ENCODE peak calls at places on chromosomes 6 and 20, in eight cellular contexts. One of them, this sample, is unnamed.

GRCh38 chr6:133128191-133128590 is 113.0 kb upstream of the EYA4 start:
- DNase-seq in fibroblast of lung: peak; percentile 29
- DNase-seq in mucosa of descending colon: no peak
- DNase-seq in GM12865: peak; percentile 8
- DNase-seq in foreskin fibroblast: peak; percentile 80
- DNase-seq in neural progenitor cell: peak; percentile 23
- DNase-seq in lung: no peak
- DNase-seq in AG10803: no peak
- DNase-seq in this sample: no peak

GRCh38 chr6:82076855-82077254 is 170.7 kb downstream of the IBTK start:
- DNase-seq in fibroblast of lung: no peak
- DNase-seq in mucosa of descending colon: no peak
- DNase-seq in GM12865: no peak
- DNase-seq in foreskin fibroblast: no peak
- DNase-seq in neural progenitor cell: no peak
- DNase-seq in lung: no peak
- DNase-seq in AG10803: no peak
- DNase-seq in this sample: no peak

GRCh38 chr6:5152417-5152816 is 67.3 kb downstream of the PPP1R3G start:
- DNase-seq in fibroblast of lung: no peak
- DNase-seq in mucosa of descending colon: no peak
- DNase-seq in GM12865: no peak
- DNase-seq in foreskin fibroblast: no peak
- DNase-seq in neural progenitor cell: no peak
- DNase-seq in lung: no peak
- DNase-seq in AG10803: peak; percentile 14
- DNase-seq in this sample: no peak

GRCh38 chr6:32047855-32048766 is 9.9 kb downstream of the CYP21A2 start:
- DNase-seq in fibroblast of lung: peak; percentile 43
- DNase-seq in mucosa of descending colon: peak; percentile 68
- DNase-seq in GM12865: peak; percentile 63
- DNase-seq in foreskin fibroblast: peak; percentile 24
- DNase-seq in neural progenitor cell: peak; percentile 75
- DNase-seq in lung: peak; percentile 77
- DNase-seq in AG10803: peak; percentile 47
- DNase-seq in this sample: peak; percentile 54

GRCh38 chr6:123352279-123352678 is 284.5 kb downstream of the TRDN start:
- DNase-seq in fibroblast of lung: no peak
- DNase-seq in mucosa of descending colon: no peak
- DNase-seq in GM12865: no peak
- DNase-seq in foreskin fibroblast: no peak
- DNase-seq in neural progenitor cell: no peak
- DNase-seq in lung: no peak
- DNase-seq in AG10803: no peak
- DNase-seq in this sample: no peak

GRCh38 chr20:31475472-31476312 is 604 bp downstream of the REM1 start:
- DNase-seq in fibroblast of lung: no peak
- DNase-seq in mucosa of descending colon: no peak
- DNase-seq in GM12865: no peak
- DNase-seq in foreskin fibroblast: no peak
- DNase-seq in neural progenitor cell: no peak
- DNase-seq in lung: no peak
- DNase-seq in AG10803: no peak
- DNase-seq in this sample: no peak

GRCh38 chr6:3789018-3789895 is 37.7 kb upstream of the PXDC1 start:
- DNase-seq in fibroblast of lung: peak; percentile 20
- DNase-seq in mucosa of descending colon: no peak
- DNase-seq in GM12865: no peak
- DNase-seq in foreskin fibroblast: no peak
- DNase-seq in neural progenitor cell: no peak
- DNase-seq in lung: no peak
- DNase-seq in AG10803: peak; percentile 56
- DNase-seq in this sample: peak; percentile 79

GRCh38 chr20:14566505-14566904 is 229.1 kb upstream of the FLRT3 start:
- DNase-seq in fibroblast of lung: peak; percentile 19
- DNase-seq in mucosa of descending colon: no peak
- DNase-seq in GM12865: no peak
- DNase-seq in foreskin fibroblast: peak; percentile 41
- DNase-seq in neural progenitor cell: no peak
- DNase-seq in lung: no peak
- DNase-seq in AG10803: peak; percentile 91
- DNase-seq in this sample: peak; percentile 69

GRCh38 chr6:80523029-80523428 is 416.6 kb downstream of the BCKDHB start:
- DNase-seq in fibroblast of lung: no peak
- DNase-seq in mucosa of descending colon: no peak
- DNase-seq in GM12865: no peak
- DNase-seq in foreskin fibroblast: no peak
- DNase-seq in neural progenitor cell: no peak
- DNase-seq in lung: no peak
- DNase-seq in AG10803: no peak
- DNase-seq in this sample: peak; percentile 8

GRCh38 chr6:125746019-125746414 is 3.4 kb upstream of the HEY2 start:
- DNase-seq in fibroblast of lung: no peak
- DNase-seq in mucosa of descending colon: no peak
- DNase-seq in GM12865: no peak
- DNase-seq in foreskin fibroblast: no peak
- DNase-seq in neural progenitor cell: peak; percentile 25
- DNase-seq in lung: no peak
- DNase-seq in AG10803: no peak
- DNase-seq in this sample: no peak

GRCh38 chr20:22717466-22717865 is 133.1 kb upstream of the FOXA2 start:
- DNase-seq in fibroblast of lung: peak; percentile 24
- DNase-seq in mucosa of descending colon: no peak
- DNase-seq in GM12865: no peak
- DNase-seq in foreskin fibroblast: no peak
- DNase-seq in neural progenitor cell: no peak
- DNase-seq in lung: peak; percentile 55
- DNase-seq in AG10803: no peak
- DNase-seq in this sample: peak; percentile 74

GRCh38 chr6:11791354-11792107 is 12.9 kb upstream of the ADTRP start:
- DNase-seq in fibroblast of lung: no peak
- DNase-seq in mucosa of descending colon: no peak
- DNase-seq in GM12865: no peak
- DNase-seq in foreskin fibroblast: no peak
- DNase-seq in neural progenitor cell: no peak
- DNase-seq in lung: no peak
- DNase-seq in AG10803: no peak
- DNase-seq in this sample: no peak

GRCh38 chr6:38593419-38593818 is 46.3 kb downstream of the BTBD9 start:
- DNase-seq in fibroblast of lung: peak; percentile 11
- DNase-seq in mucosa of descending colon: no peak
- DNase-seq in GM12865: no peak
- DNase-seq in foreskin fibroblast: no peak
- DNase-seq in neural progenitor cell: no peak
- DNase-seq in lung: no peak
- DNase-seq in AG10803: peak; percentile 23
- DNase-seq in this sample: peak; percentile 14

GRCh38 chr6:10733863-10734262 is 11.0 kb downstream of the TMEM14C start:
- DNase-seq in fibroblast of lung: no peak
- DNase-seq in mucosa of descending colon: no peak
- DNase-seq in GM12865: no peak
- DNase-seq in foreskin fibroblast: no peak
- DNase-seq in neural progenitor cell: no peak
- DNase-seq in lung: no peak
- DNase-seq in AG10803: no peak
- DNase-seq in this sample: no peak

GRCh38 chr6:104940238-104940880 is 16.5 kb upstream of the LIN28B start:
- DNase-seq in fibroblast of lung: no peak
- DNase-seq in mucosa of descending colon: no peak
- DNase-seq in GM12865: no peak
- DNase-seq in foreskin fibroblast: no peak
- DNase-seq in neural progenitor cell: peak; percentile 95
- DNase-seq in lung: no peak
- DNase-seq in AG10803: no peak
- DNase-seq in this sample: no peak

GRCh38 chr6:85278456-85279035 is 171.3 kb upstream of the NT5E start:
- DNase-seq in fibroblast of lung: no peak
- DNase-seq in mucosa of descending colon: no peak
- DNase-seq in GM12865: no peak
- DNase-seq in foreskin fibroblast: no peak
- DNase-seq in neural progenitor cell: no peak
- DNase-seq in lung: no peak
- DNase-seq in AG10803: peak; percentile 43
- DNase-seq in this sample: no peak

GRCh38 chr6:68126089-68126749 is 508.9 kb upstream of the ADGRB3 start:
- DNase-seq in fibroblast of lung: no peak
- DNase-seq in mucosa of descending colon: no peak
- DNase-seq in GM12865: peak; percentile 77
- DNase-seq in foreskin fibroblast: no peak
- DNase-seq in neural progenitor cell: no peak
- DNase-seq in lung: no peak
- DNase-seq in AG10803: no peak
- DNase-seq in this sample: no peak

GRCh38 chr6:41182069-41183034 is 18.6 kb downstream of the TREML2 start:
- DNase-seq in fibroblast of lung: peak; percentile 51
- DNase-seq in mucosa of descending colon: no peak
- DNase-seq in GM12865: peak; percentile 74
- DNase-seq in foreskin fibroblast: peak; percentile 50
- DNase-seq in neural progenitor cell: peak; percentile 62
- DNase-seq in lung: peak; percentile 65
- DNase-seq in AG10803: peak; percentile 60
- DNase-seq in this sample: peak; percentile 62

GRCh38 chr20:24160563-24161355 is 172.2 kb upstream of the GGTLC1 start:
- DNase-seq in fibroblast of lung: peak; percentile 65
- DNase-seq in mucosa of descending colon: no peak
- DNase-seq in GM12865: peak; percentile 28
- DNase-seq in foreskin fibroblast: peak; percentile 34
- DNase-seq in neural progenitor cell: peak; percentile 69
- DNase-seq in lung: peak; percentile 48
- DNase-seq in AG10803: peak; percentile 76
- DNase-seq in this sample: peak; percentile 21
- TF ChIP-seq CTCF in fibroblast of lung: peak; percentile 88
- TF ChIP-seq CTCF in mucosa of descending colon: peak; percentile 48
- TF ChIP-seq CTCF in GM12865: peak; percentile 62
- TF ChIP-seq CTCF in foreskin fibroblast: peak; percentile 85
- TF ChIP-seq CTCF in neural progenitor cell: peak; percentile 77
- TF ChIP-seq CTCF in lung: peak; percentile 36
- TF ChIP-seq CTCF in AG10803: peak; percentile 94
- TF ChIP-seq CTCF in this sample: peak; percentile 54

GRCh38 chr6:118708055-118708454 is 56.7 kb upstream of the CEP85L start:
- DNase-seq in fibroblast of lung: peak; percentile 54
- DNase-seq in mucosa of descending colon: no peak
- DNase-seq in GM12865: no peak
- DNase-seq in foreskin fibroblast: peak; percentile 42
- DNase-seq in neural progenitor cell: no peak
- DNase-seq in lung: no peak
- DNase-seq in AG10803: no peak
- DNase-seq in this sample: peak; percentile 15
- H3K4me3 ChIP-seq in fibroblast of lung: no peak overlapping the region
- H3K4me3 ChIP-seq in mucosa of descending colon: no peak overlapping the region
- H3K4me3 ChIP-seq in GM12865: peak overlapping the region; percentile 94
- H3K4me3 ChIP-seq in foreskin fibroblast: no peak overlapping the region
- H3K4me3 ChIP-seq in neural progenitor cell: no peak overlapping the region
- H3K4me3 ChIP-seq in lung: no peak overlapping the region
- H3K4me3 ChIP-seq in AG10803: no peak overlapping the region
- H3K4me3 ChIP-seq in this sample: no peak overlapping the region

GRCh38 chr20:48489046-48489463 is 338.7 kb downstream of the PREX1 start:
- DNase-seq in fibroblast of lung: no peak
- DNase-seq in mucosa of descending colon: no peak
- DNase-seq in GM12865: peak; percentile 58
- DNase-seq in foreskin fibroblast: no peak
- DNase-seq in neural progenitor cell: no peak
- DNase-seq in lung: no peak
- DNase-seq in AG10803: no peak
- DNase-seq in this sample: no peak
- TF ChIP-seq CTCF in fibroblast of lung: no peak
- TF ChIP-seq CTCF in mucosa of descending colon: no peak
- TF ChIP-seq CTCF in GM12865: no peak
- TF ChIP-seq CTCF in foreskin fibroblast: no peak
- TF ChIP-seq CTCF in neural progenitor cell: no peak
- TF ChIP-seq CTCF in lung: no peak
- TF ChIP-seq CTCF in AG10803: no peak
- TF ChIP-seq CTCF in this sample: no peak

GRCh38 chr6:116370717-116371383 is at the start of gene DSE:
- DNase-seq in fibroblast of lung: peak; percentile 82
- DNase-seq in mucosa of descending colon: peak; percentile 90
- DNase-seq in GM12865: peak; percentile 84
- DNase-seq in foreskin fibroblast: peak; percentile 82
- DNase-seq in neural progenitor cell: peak; percentile 89
- DNase-seq in lung: peak; percentile 78
- DNase-seq in AG10803: peak; percentile 90
- DNase-seq in this sample: peak; percentile 90
- H3K4me3 ChIP-seq in fibroblast of lung: peak within 1 kb of the TSS; percentile 79
- H3K4me3 ChIP-seq in mucosa of descending colon: peak within 1 kb of the TSS; percentile 27
- H3K4me3 ChIP-seq in GM12865: peak within 1 kb of the TSS; percentile 99
- H3K4me3 ChIP-seq in foreskin fibroblast: peak within 1 kb of the TSS; percentile 85
- H3K4me3 ChIP-seq in neural progenitor cell: peak within 1 kb of the TSS; percentile 63
- H3K4me3 ChIP-seq in lung: peak within 1 kb of the TSS; percentile 76
- H3K4me3 ChIP-seq in AG10803: peak within 1 kb of the TSS; percentile 89
- H3K4me3 ChIP-seq in this sample: peak within 1 kb of the TSS; percentile 86

DNA sequence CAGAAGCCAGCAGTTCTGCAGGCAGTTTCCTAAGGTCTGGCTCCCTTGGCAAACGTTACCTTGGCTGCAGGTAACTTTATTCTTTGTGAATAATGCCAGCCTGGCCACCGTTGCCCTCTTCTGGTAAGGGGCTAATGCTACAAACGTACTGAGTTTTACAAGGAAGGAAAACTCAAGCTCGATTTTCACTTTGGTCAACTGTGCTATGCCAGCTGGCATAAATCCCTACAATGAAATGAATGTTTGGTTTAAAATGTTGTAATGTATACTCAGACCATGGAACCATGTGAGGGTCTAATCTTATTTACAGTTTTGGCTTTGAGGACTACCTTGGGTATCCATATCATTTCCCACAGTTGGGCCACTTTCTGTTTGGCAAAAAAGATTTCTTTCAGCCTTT is 101.4 kb downstream of the SLX4IP start:
- DNase-seq in fibroblast of lung: peak; percentile 80
- DNase-seq in mucosa of descending colon: no peak
- DNase-seq in GM12865: no peak
- DNase-seq in foreskin fibroblast: no peak
- DNase-seq in neural progenitor cell: peak; percentile 27
- DNase-seq in lung: peak; percentile 40
- DNase-seq in AG10803: peak; percentile 18
- DNase-seq in this sample: peak; percentile 50
- TF ChIP-seq CTCF in fibroblast of lung: peak; percentile 35
- TF ChIP-seq CTCF in mucosa of descending colon: no peak
- TF ChIP-seq CTCF in GM12865: peak; percentile 30
- TF ChIP-seq CTCF in foreskin fibroblast: peak; percentile 33
- TF ChIP-seq CTCF in neural progenitor cell: peak; percentile 53
- TF ChIP-seq CTCF in lung: peak; percentile 2
- TF ChIP-seq CTCF in AG10803: peak; percentile 44
- TF ChIP-seq CTCF in this sample: peak; percentile 48

GRCh38 chr6:169161572-169162167 is 92.0 kb downstream of the THBS2 start:
- DNase-seq in fibroblast of lung: no peak
- DNase-seq in mucosa of descending colon: no peak
- DNase-seq in GM12865: no peak
- DNase-seq in foreskin fibroblast: no peak
- DNase-seq in neural progenitor cell: no peak
- DNase-seq in lung: peak; percentile 23
- DNase-seq in AG10803: no peak
- DNase-seq in this sample: no peak
- H3K4me3 ChIP-seq in fibroblast of lung: no peak overlapping the region
- H3K4me3 ChIP-seq in mucosa of descending colon: no peak overlapping the region
- H3K4me3 ChIP-seq in GM12865: no peak overlapping the region
- H3K4me3 ChIP-seq in foreskin fibroblast: no peak overlapping the region
- H3K4me3 ChIP-seq in neural progenitor cell: no peak overlapping the region
- H3K4me3 ChIP-seq in lung: no peak overlapping the region
- H3K4me3 ChIP-seq in AG10803: peak overlapping the region; percentile 56
- H3K4me3 ChIP-seq in this sample: no peak overlapping the region

GRCh38 chr6:135257641-135258405 is 76.7 kb downstream of the MYB start:
- DNase-seq in fibroblast of lung: peak; percentile 11
- DNase-seq in mucosa of descending colon: no peak
- DNase-seq in GM12865: no peak
- DNase-seq in foreskin fibroblast: no peak
- DNase-seq in neural progenitor cell: no peak
- DNase-seq in lung: no peak
- DNase-seq in AG10803: no peak
- DNase-seq in this sample: no peak
- TF ChIP-seq CTCF in fibroblast of lung: no peak
- TF ChIP-seq CTCF in mucosa of descending colon: no peak
- TF ChIP-seq CTCF in GM12865: no peak
- TF ChIP-seq CTCF in foreskin fibroblast: no peak
- TF ChIP-seq CTCF in neural progenitor cell: no peak
- TF ChIP-seq CTCF in lung: no peak
- TF ChIP-seq CTCF in AG10803: no peak
- TF ChIP-seq CTCF in this sample: no peak